ENCODE peak calls at places on chromosomes 12 and 14, in four cellular contexts. B is uterus, F is astrocyte of the cerebellum, K is adrenal gland. Y is an unnamed sample.

GRCh38 chr14:51473808-51474207 is 177.9 kb upstream of the FRMD6 start:
- DNase-seq in B (no peak), K (no peak), F (no peak), Y (no peak)

GRCh38 chr12:63319386-63319785 is 168.4 kb upstream of the AVPR1A start:
- DNase-seq in F (no peak), B (no peak), K (no peak), Y (peak; percentile 26)

GRCh38 chr14:50832935-50833607 is 2.1 kb upstream of the NIN start:
- DNase-seq in F (no peak), B (no peak), K (no peak), Y (no peak)

GRCh38 chr14:89171168-89171567 is 245.9 kb downstream of the FOXN3 start:
- DNase-seq in F (no peak), B (no peak), K (no peak), Y (no peak)

GRCh38 chr12:115867854-115868253 is 409.6 kb downstream of the MED13L start:
- DNase-seq in K (no peak), F (no peak), B (no peak), Y (no peak)

GRCh38 chr12:66538970-66539369 is 139.9 kb downstream of the GRIP1 start:
- DNase-seq in F (peak; percentile 15), K (no peak), B (no peak), Y (peak; percentile 44)

GRCh38 chr14:91082282-91082681 is 21.8 kb upstream of the RPS6KA5 start:
- DNase-seq in B (no peak), K (no peak), F (no peak), Y (no peak)

GRCh38 chr12:1863823-1864222 is 43.5 kb downstream of the LRTM2 start:
- DNase-seq in B (no peak), K (no peak), F (no peak), Y (no peak)

GRCh38 chr14:59829941-59830734 is 40.4 kb downstream of the RTN1 start:
- DNase-seq in B (no peak), F (peak; percentile 84), K (no peak), Y (no peak)

DNA sequence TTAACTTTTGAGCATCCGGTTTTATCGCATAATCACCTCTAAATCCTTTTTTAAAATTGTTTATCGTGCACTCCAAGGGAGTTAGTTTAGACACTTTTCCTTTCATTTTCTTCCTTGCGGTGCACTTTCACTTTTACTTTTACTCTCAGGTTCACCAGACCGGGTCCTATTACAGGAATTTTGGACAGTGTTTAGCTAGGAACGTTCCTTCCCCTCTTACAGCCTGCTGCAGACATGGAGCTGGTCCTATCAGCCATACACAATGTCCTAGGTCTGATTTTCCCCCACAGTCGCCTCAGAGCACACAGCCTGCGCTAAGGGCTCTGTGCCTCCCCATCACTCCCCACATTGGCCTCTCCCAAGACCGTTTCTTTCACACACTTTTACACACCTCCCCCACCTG is 103.9 kb downstream of the ALG10 start:
- DNase-seq in B (no peak), F (no peak), K (no peak), Y (no peak)
- H3K4me3 ChIP-seq in B (no peak overlapping the region), F (no peak overlapping the region), K (no peak overlapping the region), Y (no peak overlapping the region)

DNA sequence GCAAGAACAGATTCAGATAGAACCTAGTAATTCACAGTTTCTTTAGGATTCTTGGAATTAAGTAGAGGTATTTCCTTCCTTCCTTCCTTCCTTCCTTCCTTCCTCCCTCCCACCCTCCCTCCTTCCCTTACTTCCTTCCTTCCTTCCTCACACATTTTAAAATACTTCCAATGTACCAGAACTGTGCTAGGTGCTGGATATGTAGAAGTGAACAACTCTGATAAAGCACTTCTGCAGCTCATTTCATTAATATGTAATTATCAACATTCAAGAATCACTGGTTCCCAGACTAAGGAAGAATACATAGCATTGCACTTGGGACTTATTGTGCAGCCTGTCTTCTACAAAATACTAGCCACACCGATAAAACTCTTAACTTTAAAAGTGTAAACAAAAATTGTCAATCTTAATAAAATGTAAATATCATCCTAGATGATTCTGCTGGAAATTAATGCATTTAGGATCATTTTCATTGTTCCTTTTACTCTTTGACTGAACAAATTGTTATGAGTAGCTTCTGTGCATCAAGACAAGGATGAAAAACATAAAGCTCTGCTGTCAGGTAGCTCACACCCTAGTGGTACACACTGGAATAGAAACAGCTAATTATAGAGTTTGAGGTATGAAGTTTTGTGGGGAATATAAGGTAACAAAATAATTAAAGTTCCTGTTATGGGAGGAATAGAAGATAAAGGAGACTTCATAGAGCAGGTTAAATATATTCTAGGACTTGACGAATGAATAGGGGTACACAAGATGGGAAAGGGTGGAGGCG is 99.9 kb upstream of the MYF6 start:
- DNase-seq in F (no peak), B (no peak), K (no peak), Y (no peak)
- TF ChIP-seq CTCF in F (no peak), B (no peak), K (no peak), Y (peak; percentile 38)

GRCh38 chr12:32110417-32110816 is 3.8 kb downstream of the BICD1 start:
- DNase-seq in K (no peak), F (no peak), B (no peak), Y (no peak)
- H3K4me3 ChIP-seq in K (no peak overlapping the region), F (no peak overlapping the region), B (no peak overlapping the region), Y (no peak overlapping the region)

GRCh38 chr14:40656301-40656700 is 950.4 kb upstream of the LRFN5 start:
- DNase-seq in K (no peak), F (no peak), B (no peak), Y (no peak)
- TF ChIP-seq CTCF in K (no peak), F (no peak), B (no peak), Y (no peak)

DNA sequence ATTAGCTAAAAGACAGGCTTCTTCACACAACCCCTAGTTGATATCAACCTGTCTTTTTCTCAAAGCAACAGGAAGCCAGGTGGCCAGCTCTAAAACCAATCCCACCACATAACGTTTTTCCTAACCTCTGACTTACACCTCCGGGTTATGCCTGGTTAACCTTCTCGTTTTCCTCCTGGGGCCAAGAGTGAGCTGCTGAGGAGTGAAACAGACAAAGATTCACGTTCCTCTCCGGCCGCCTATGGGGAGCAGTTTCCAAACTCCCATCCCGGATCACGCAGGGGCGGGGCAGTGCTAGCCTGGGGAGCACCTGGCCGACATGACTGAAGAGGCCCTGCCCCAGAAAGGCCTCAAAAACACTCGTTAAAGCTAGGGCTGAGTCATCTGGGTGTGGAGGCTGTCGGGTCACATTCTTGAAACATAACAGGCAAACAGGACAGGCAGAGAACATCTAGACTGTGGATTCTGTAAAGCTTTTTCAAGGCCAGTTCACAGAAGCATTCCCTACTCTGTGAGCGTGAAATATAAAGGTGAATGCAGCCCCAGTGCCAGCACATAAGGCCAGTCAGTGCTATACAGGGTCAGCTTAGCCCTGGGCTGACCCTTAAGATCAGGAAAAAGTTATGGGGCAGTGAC is 25.9 kb upstream of the LGALS3 start:
- DNase-seq in F (peak; percentile 81), K (peak; percentile 88), B (peak; percentile 94), Y (peak; percentile 96)
- H3K4me3 ChIP-seq in F (no peak overlapping the region), K (no peak overlapping the region), B (no peak overlapping the region), Y (peak overlapping the region; percentile 37)

GRCh38 chr12:97713217-97713616 is 250.6 kb downstream of the RMST start:
- DNase-seq in F (no peak), K (no peak), B (no peak), Y (no peak)

GRCh38 chr12:97713972-97714588 is 251.5 kb downstream of the RMST start:
- DNase-seq in F (no peak), B (no peak), K (no peak), Y (no peak)

GRCh38 chr12:97711392-97711791 is 248.8 kb downstream of the RMST start:
- DNase-seq in F (no peak), B (no peak), K (no peak), Y (no peak)

DNA sequence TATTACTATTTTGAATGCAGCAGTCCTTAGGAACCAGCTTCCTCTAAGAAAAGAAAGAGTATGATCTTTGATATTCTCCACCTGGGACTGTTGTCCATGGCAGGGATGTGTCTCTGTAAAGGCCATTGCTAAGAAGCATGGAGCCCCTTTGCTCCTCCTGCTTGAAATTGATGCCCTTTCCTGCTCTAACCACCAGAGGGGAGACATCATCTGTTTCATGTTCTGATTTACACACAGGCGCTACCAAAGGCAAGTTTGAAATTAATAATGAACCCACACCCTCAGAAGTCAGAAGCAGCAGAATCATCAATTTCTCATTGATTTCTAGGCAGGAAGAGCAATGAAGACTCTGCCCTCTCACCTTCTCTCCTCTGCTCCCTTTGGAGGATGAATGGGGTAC is 253.8 kb downstream of the RMST start:
- DNase-seq in K (no peak), F (no peak), B (no peak), Y (peak; percentile 38)
- TF ChIP-seq CTCF in K (no peak), F (peak; percentile 41), B (no peak), Y (peak; percentile 61)

GRCh38 chr14:55332654-55333570 is 61.7 kb downstream of the FBXO34 start:
- DNase-seq in F (no peak), K (no peak), B (no peak), Y (no peak)
- H3K4me3 ChIP-seq in F (no peak overlapping the region), K (no peak overlapping the region), B (no peak overlapping the region), Y (no peak overlapping the region)

GRCh38 chr14:69299286-69300035 is 39.5 kb downstream of the GALNT16 start:
- DNase-seq in F (no peak), B (no peak), K (peak; percentile 46), Y (no peak)
- TF ChIP-seq CTCF in F (peak; percentile 32), B (no peak), K (no peak), Y (peak; percentile 21)

DNA sequence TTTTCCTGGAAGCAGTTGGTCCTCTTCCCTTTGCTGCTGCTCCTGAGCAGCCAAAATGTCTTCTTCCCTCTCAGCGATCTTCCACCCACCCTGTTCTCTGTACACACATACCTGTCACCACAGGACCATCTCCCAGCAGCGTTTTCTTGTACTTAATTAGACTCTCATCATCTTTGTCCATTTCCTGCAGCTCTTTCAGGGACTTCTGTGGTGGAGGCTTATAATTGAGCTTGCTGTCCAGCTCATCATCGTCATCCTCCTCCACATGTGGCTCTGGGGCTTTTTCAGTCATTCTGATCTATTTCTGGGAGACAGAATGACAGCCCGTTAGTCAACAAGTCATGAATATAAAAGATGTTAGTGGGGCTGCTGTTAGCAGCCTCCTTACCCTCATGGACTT is 11.0 kb downstream of the ARHGDIB start:
- DNase-seq in F (no peak), B (no peak), K (no peak), Y (no peak)
- H3K4me3 ChIP-seq in F (no peak overlapping the region), B (no peak overlapping the region), K (no peak overlapping the region), Y (no peak overlapping the region)